ENCODE peak calls at places on chromosome 7, in six cellular contexts. T is A549, Y is natural killer cell, V is upper lobe of left lung, B is fibroblast of lung, Q is thoracic aorta. D is an unnamed sample.

GRCh38 chr7:115933463-115933862 is 97.1 kb downstream of the TFEC start:
- DNase-seq in Y (no peak), V (no peak), Q (no peak), B (peak), T (no peak), D (no peak)

GRCh38 chr7:57867884-57868701 is 418.1 kb downstream of the ZNF716 start:
- DNase-seq in Y (no peak), V (no peak), T (peak), B (no peak), Q (no peak), D (no peak)

GRCh38 chr7:133081119-133081604 is 728 bp downstream of the CHCHD3 start:
- DNase-seq in T (no peak), Y (no peak), Q (no peak), V (no peak), B (no peak), D (no peak)

GRCh38 chr7:66713687-66714086 is 26.8 kb upstream of the RABGEF1 start:
- DNase-seq in Q (no peak), B (no peak), T (no peak), Y (no peak), V (no peak), D (no peak)

GRCh38 chr7:37198188-37198905 is 250.3 kb downstream of the ELMO1 start:
- DNase-seq in Q (no peak), B (no peak), T (no peak), Y (no peak), V (no peak), D (no peak)

GRCh38 chr7:51187941-51188340 is 128.7 kb downstream of the COBL start:
- DNase-seq in T (peak), B (no peak), Q (no peak), V (no peak), Y (no peak), D (no peak)

GRCh38 chr7:115009736-115010435 is 88.0 kb downstream of the MDFIC start:
- DNase-seq in T (no peak), Q (no peak), V (peak), Y (no peak), B (peak), D (no peak)

GRCh38 chr7:56175086-56175760 is 59.0 kb upstream of the NUPR2 start:
- DNase-seq in B (no peak), Y (no peak), T (no peak), Q (peak), V (no peak), D (no peak)

GRCh38 chr7:94492601-94493000 is 17.0 kb upstream of the CASD1 start:
- DNase-seq in Q (no peak), Y (no peak), V (no peak), T (no peak), B (no peak), D (no peak)

GRCh38 chr7:11153694-11154093 is 180.0 kb downstream of the PHF14 start:
- DNase-seq in B (no peak), V (no peak), T (no peak), Y (no peak), Q (no peak), D (no peak)

GRCh38 chr7:94594882-94595281 is 61.1 kb downstream of the SGCE start:
- DNase-seq in V (no peak), Y (no peak), B (no peak), Q (no peak), T (no peak), D (no peak)

GRCh38 chr7:1853619-1854520 is 183.8 kb downstream of the ELFN1 start:
- DNase-seq in B (no peak), V (no peak), Y (no peak), T (no peak), Q (no peak), D (no peak)

GRCh38 chr7:102063736-102064135 is 222.9 kb upstream of the SH2B2 start:
- DNase-seq in V (peak), Y (no peak), Q (no peak), T (peak), B (no peak), D (no peak)

GRCh38 chr7:112022128-112022527 is 184.1 kb downstream of the DOCK4 start:
- DNase-seq in B (no peak), T (no peak), Y (no peak), Q (no peak), V (no peak), D (no peak)

GRCh38 chr7:26178272-26178960 is 22.1 kb downstream of the HNRNPA2B1 start:
- DNase-seq in V (no peak), B (no peak), Y (no peak), Q (no peak), T (no peak), D (no peak)

GRCh38 chr7:80699030-80699638 is 60.7 kb downstream of the CD36 start:
- DNase-seq in V (no peak), Q (no peak), B (peak), Y (no peak), T (peak), D (no peak)

GRCh38 chr7:27161214-27161720 is 4.1 kb downstream of the HOXA9 start:
- DNase-seq in Q (no peak), B (no peak), T (no peak), Y (no peak), V (peak), D (no peak)

GRCh38 chr7:101172854-101173751 is 7.0 kb downstream of the NAT16 start:
- DNase-seq in T (peak), V (peak), Q (no peak), B (peak), Y (no peak), D (no peak)

GRCh38 chr7:69654381-69654780 is 56.1 kb downstream of the AUTS2 start:
- DNase-seq in T (peak), Y (no peak), V (peak), B (peak), Q (no peak), D (no peak)

GRCh38 chr7:127758105-127758504 is 106.1 kb downstream of the SND1 start:
- DNase-seq in T (no peak), B (no peak), V (no peak), Q (no peak), Y (no peak), D (no peak)

GRCh38 chr7:139494835-139495568 is 11.5 kb upstream of the KLRG2 start:
- DNase-seq in T (no peak), Q (no peak), Y (no peak), B (no peak), V (no peak), D (no peak)

GRCh38 chr7:156554488-156554887 is 86.1 kb upstream of the RNF32 start:
- DNase-seq in B (no peak), V (no peak), Q (no peak), Y (no peak), T (no peak), D (no peak)

GRCh38 chr7:1142051-1142635 is 17.9 kb downstream of the ZFAND2A start:
- DNase-seq in Q (no peak), Y (no peak), V (no peak), T (no peak), B (no peak), D (no peak)

GRCh38 chr7:148790327-148790726 is 91.6 kb downstream of the CUL1 start:
- DNase-seq in T (no peak), Y (no peak), Q (no peak), B (no peak), V (no peak), D (no peak)

GRCh38 chr7:25093268-25093802 is 31.7 kb downstream of the CYCS start:
- DNase-seq in B (peak), V (peak), T (peak), Y (peak), Q (no peak), D (peak)

GRCh38 chr7:691361-692045 is 35.0 kb upstream of the DNAAF5 start:
- DNase-seq in V (no peak), T (no peak), Q (no peak), B (no peak), Y (no peak), D (no peak)

GRCh38 chr7:155813125-155813524 is 862 bp upstream of the SHH start:
- DNase-seq in B (no peak), Q (no peak), V (no peak), Y (no peak), T (no peak), D (no peak)

GRCh38 chr7:29935111-29935510 is 54.5 kb downstream of the SCRN1 start:
- DNase-seq in V (no peak), Q (no peak), B (no peak), T (no peak), Y (no peak), D (no peak)

GRCh38 chr7:102897211-102897621 is 15.6 kb upstream of the LRRC17 start:
- DNase-seq in B (peak), Q (no peak), V (no peak), Y (no peak), T (no peak), D (no peak)

GRCh38 chr7:1768835-1769234 is 98.8 kb downstream of the ELFN1 start:
- DNase-seq in V (no peak), B (no peak), Q (no peak), T (peak), Y (no peak), D (no peak)

GRCh38 chr7:32347244-32347828 is 142.8 kb downstream of the LSM5 start:
- DNase-seq in T (peak), Y (no peak), Q (no peak), B (peak), V (no peak), D (no peak)

GRCh38 chr7:105664816-105665525 is 83.7 kb upstream of the EFCAB10 start:
- DNase-seq in B (no peak), V (no peak), T (peak), Q (no peak), Y (no peak), D (no peak)

GRCh38 chr7:144050093-144050492 is 1.3 kb downstream of the OR2A5 start:
- DNase-seq in Q (no peak), V (no peak), B (no peak), Y (no peak), T (no peak), D (no peak)

GRCh38 chr7:142301923-142302550 is 44.2 kb upstream of the PRSS58 start:
- DNase-seq in Q (no peak), T (peak), V (no peak), B (no peak), Y (no peak), D (no peak)
- TF ChIP-seq CTCF in Q (no peak), T (peak), V (no peak), B (peak), Y (peak), D (peak)

GRCh38 chr7:12458520-12459131 is 55.0 kb upstream of the VWDE start:
- DNase-seq in V (no peak), Y (no peak), B (peak), T (peak), Q (no peak), D (no peak)
- TF ChIP-seq CTCF in V (peak), Y (peak), B (peak), T (peak), Q (no peak), D (peak)

GRCh38 chr7:33421384-33421783 is 292.0 kb downstream of the BBS9 start:
- DNase-seq in B (peak), V (no peak), T (no peak), Q (no peak), Y (no peak), D (no peak)
- TF ChIP-seq CTCF in B (peak), V (no peak), T (peak), Q (no peak), Y (no peak), D (no peak)

DNA sequence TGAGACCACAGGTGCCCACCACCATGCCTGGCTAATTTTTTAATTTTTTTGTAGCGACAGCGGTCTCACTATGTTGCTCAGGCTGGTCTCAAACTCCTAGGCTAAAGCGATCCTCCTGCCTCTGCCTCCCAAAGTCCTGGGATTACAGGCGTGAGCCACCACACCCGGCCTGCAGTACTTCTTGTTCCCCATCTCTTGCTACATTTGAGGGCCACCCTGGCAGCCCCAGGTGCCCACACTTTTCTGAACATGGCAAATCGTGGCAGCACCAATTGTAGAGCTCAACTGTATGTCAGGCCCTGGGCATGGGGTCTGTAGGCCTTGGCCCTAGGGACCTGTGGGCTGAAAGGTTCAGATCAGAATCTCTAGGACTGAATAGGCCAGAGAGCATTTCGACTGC is 25.1 kb upstream of the LIMK1 start:
- DNase-seq in V (no peak), Y (no peak), Q (no peak), T (no peak), B (no peak), D (no peak)
- TF ChIP-seq CTCF in V (no peak), Y (no peak), Q (no peak), T (no peak), B (no peak), D (no peak)

DNA sequence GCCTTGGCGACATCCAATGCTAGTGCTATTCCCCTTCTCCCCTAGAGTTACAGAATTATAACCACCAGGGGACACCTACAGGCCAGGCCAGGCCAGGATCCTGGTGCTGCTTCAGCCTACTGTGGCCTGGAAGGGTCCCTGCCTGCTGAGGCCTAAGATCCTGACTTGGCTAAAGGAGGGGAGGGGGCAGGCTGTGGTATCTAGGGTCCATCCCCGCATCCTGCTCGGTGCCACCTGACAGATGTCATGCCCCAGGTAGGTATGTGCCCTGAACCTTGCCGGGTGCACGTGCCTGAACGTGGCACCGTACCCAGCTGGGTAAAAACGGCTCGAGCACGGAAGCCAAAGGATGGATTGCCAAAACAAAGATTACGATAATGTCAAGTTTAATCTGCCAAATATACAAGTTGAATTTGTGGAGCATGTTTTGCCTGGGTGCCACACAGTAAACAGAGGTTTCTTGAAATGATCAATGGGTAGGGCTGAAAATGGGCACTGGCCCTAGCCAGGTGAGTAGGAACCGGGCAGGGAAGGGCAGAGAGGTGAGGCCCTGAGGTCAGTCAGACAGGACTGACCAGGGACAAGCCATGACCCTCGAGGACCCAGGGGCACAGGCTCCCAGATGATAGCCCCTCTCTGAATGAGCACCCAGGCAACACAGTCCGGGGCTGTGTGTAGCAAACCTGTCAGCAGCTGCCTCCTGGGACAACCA is 12.6 kb downstream of the PDAP1 start:
- DNase-seq in V (no peak), Y (no peak), T (no peak), Q (no peak), B (no peak), D (no peak)
- TF ChIP-seq CTCF in V (no peak), Y (no peak), T (no peak), Q (no peak), B (no peak), D (no peak)

GRCh38 chr7:44152971-44153947 is 12.1 kb upstream of the MYL7 start:
- DNase-seq in Y (no peak), V (no peak), T (no peak), Q (no peak), B (no peak), D (peak)
- TF ChIP-seq CTCF in Y (no peak), V (no peak), T (no peak), Q (no peak), B (no peak), D (no peak)

GRCh38 chr7:17026269-17026668 is 144.5 kb upstream of the AGR3 start:
- DNase-seq in T (no peak), Q (no peak), B (no peak), V (peak), Y (no peak), D (no peak)
- TF ChIP-seq CTCF in T (no peak), Q (no peak), B (no peak), V (no peak), Y (no peak), D (no peak)

GRCh38 chr7:35185908-35186731 is 67.8 kb downstream of the TBX20 start:
- DNase-seq in Q (no peak), B (peak), T (peak), Y (no peak), V (no peak), D (no peak)
- TF ChIP-seq CTCF in Q (no peak), B (no peak), T (no peak), Y (no peak), V (no peak), D (no peak)

GRCh38 chr7:5477723-5478531 is 54.3 kb upstream of the TNRC18 start:
- DNase-seq in Y (no peak), B (no peak), Q (no peak), V (peak), T (no peak), D (no peak)
- TF ChIP-seq CTCF in Y (peak), B (no peak), Q (peak), V (no peak), T (no peak), D (no peak)

DNA sequence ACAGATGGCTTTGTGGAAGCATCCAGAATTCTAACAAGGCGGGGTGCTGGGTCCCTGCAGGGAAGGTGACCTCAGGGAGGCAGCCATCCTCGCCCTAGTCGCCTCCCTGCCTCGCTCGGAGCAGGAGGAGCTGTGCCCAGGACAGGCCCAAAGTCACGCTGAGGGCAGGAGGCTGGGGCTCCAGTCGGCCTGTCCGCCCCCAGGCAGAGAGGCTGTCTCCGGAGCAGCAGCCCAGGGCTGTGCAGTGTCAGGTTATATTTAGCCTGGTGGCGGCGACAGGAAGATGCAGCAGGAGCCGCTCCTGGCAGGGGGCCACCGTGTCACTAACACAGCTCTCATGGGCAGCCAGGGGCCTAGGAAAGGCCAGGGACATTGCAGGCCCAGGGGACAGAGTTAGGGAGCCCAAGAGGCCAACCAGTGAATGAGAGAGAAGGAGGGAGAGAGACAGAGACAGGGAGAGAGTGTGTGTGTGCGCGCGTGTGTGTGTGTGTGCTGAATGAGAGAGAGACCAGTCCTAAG is 13.5 kb downstream of the KCNH2 start:
- DNase-seq in Q (no peak), V (no peak), T (no peak), B (no peak), Y (no peak), D (no peak)
- TF ChIP-seq CTCF in Q (no peak), V (peak), T (no peak), B (no peak), Y (no peak), D (no peak)